ENCODE peak calls at places on chromosomes 16 and 17, in six cellular contexts. A is stimulated activated CD4-positive, alpha-beta T cell treated with anti-CD3 and anti-CD28 coated beads, Interleukin-2, amount 100 ng/mL, for 24 hours; N is fibroblast of mammary gland; K is NCI-H2107; P is stimulated activated CD8-positive, alpha-beta memory T cell treated with anti-CD3 and anti-CD28 coated beads, Interleukin-7, amount 100 ng/mL, for 4 hours; T is naive thymus-derived CD8-positive, alpha-beta T cell. V is an unnamed sample.

GRCh38 chr16:87123356-87124001 is 193.7 kb downstream of the C16orf95 start:
- DNase-seq in A (no peak), N (no peak), K (no peak), P (no peak), T (no peak), V (no peak)

GRCh38 chr17:73142763-73143395 is 21.9 kb upstream of the SSTR2 start:
- DNase-seq in A (no peak), N (peak), K (no peak), P (no peak), T (no peak), V (no peak)

GRCh38 chr16:31177136-31177535 is 2.8 kb upstream of the FUS start:
- DNase-seq in A (peak), N (peak), K (peak), P (peak), T (peak), V (no peak)

GRCh38 chr17:72385482-72385881 is 264.7 kb downstream of the SOX9 start:
- DNase-seq in A (no peak), N (no peak), K (no peak), P (no peak), T (no peak), V (no peak)

GRCh38 chr17:60526726-60527125 is 684 bp upstream of the APPBP2 start:
- DNase-seq in A (no peak), N (peak), K (no peak), P (no peak), T (no peak), V (no peak)

GRCh38 chr17:19418312-19418992 is 7.4 kb downstream of the RNF112 start:
- DNase-seq in A (no peak), N (peak), K (no peak), P (no peak), T (no peak), V (no peak)

GRCh38 chr17:47694018-47694817 is at the start of gene TBKBP1:
- DNase-seq in A (peak), N (no peak), K (no peak), P (peak), T (peak), V (peak)

GRCh38 chr17:67136191-67137025 is 92.1 kb downstream of the CACNG1 start:
- DNase-seq in A (no peak), N (no peak), K (no peak), P (no peak), T (no peak), V (no peak)

GRCh38 chr16:88298166-88298881 is 84.4 kb upstream of the ZNF469 start:
- DNase-seq in A (no peak), N (peak), K (no peak), P (no peak), T (no peak), V (no peak)

GRCh38 chr17:81402530-81402941 is 7.3 kb downstream of the BAHCC1 start:
- DNase-seq in A (no peak), N (no peak), K (no peak), P (no peak), T (no peak), V (no peak)

V was measured in HuH-7.